ENCODE peak calls at places on chromosomes 11 and 22, in six cellular contexts. One of them, this sample, is unnamed.
A peak's percentile ranks its signal among the peaks of the same experiment; 100 is the strongest.

GRCh38 chr11:106152824-106153223 is 75.4 kb downstream of the AASDHPPT start:
- DNase-seq in brain pericyte: no peak
- DNase-seq in left cardiac atrium: no peak
- DNase-seq in OCI-LY7: no peak
- DNase-seq in LoVo: no peak
- DNase-seq in HT-29: no peak
- DNase-seq in this sample: no peak

GRCh38 chr22:46457502-46458488 is 79.6 kb downstream of the CELSR1 start:
- DNase-seq in brain pericyte: no peak
- DNase-seq in left cardiac atrium: no peak
- DNase-seq in OCI-LY7: no peak
- DNase-seq in LoVo: no peak
- DNase-seq in HT-29: no peak
- DNase-seq in this sample: no peak

GRCh38 chr11:70713988-70714665 is 315.8 kb downstream of the CTTN start:
- DNase-seq in brain pericyte: no peak
- DNase-seq in left cardiac atrium: no peak
- DNase-seq in OCI-LY7: no peak
- DNase-seq in LoVo: no peak
- DNase-seq in HT-29: no peak
- DNase-seq in this sample: no peak

GRCh38 chr11:1402776-1403620 is 13.3 kb downstream of the BRSK2 start:
- DNase-seq in brain pericyte: no peak
- DNase-seq in left cardiac atrium: peak; percentile 18
- DNase-seq in OCI-LY7: peak; percentile 9
- DNase-seq in LoVo: no peak
- DNase-seq in HT-29: no peak
- DNase-seq in this sample: no peak

GRCh38 chr22:31857247-31857646 is 87.1 kb upstream of the YWHAH start:
- DNase-seq in brain pericyte: no peak
- DNase-seq in left cardiac atrium: no peak
- DNase-seq in OCI-LY7: no peak
- DNase-seq in LoVo: no peak
- DNase-seq in HT-29: peak; percentile 77
- DNase-seq in this sample: no peak

GRCh38 chr11:70122490-70123198 is 44.5 kb downstream of the ANO1 start:
- DNase-seq in brain pericyte: no peak
- DNase-seq in left cardiac atrium: no peak
- DNase-seq in OCI-LY7: no peak
- DNase-seq in LoVo: no peak
- DNase-seq in HT-29: no peak
- DNase-seq in this sample: no peak

GRCh38 chr11:75689861-75690641 is 21.2 kb upstream of the MAP6 start:
- DNase-seq in brain pericyte: no peak
- DNase-seq in left cardiac atrium: no peak
- DNase-seq in OCI-LY7: no peak
- DNase-seq in LoVo: no peak
- DNase-seq in HT-29: no peak
- DNase-seq in this sample: no peak

GRCh38 chr11:23679041-23679440 is 817.8 kb upstream of the LUZP2 start:
- DNase-seq in brain pericyte: no peak
- DNase-seq in left cardiac atrium: no peak
- DNase-seq in OCI-LY7: no peak
- DNase-seq in LoVo: no peak
- DNase-seq in HT-29: no peak
- DNase-seq in this sample: no peak

GRCh38 chr22:27757928-27758525 is 43.5 kb downstream of the MN1 start:
- DNase-seq in brain pericyte: no peak
- DNase-seq in left cardiac atrium: no peak
- DNase-seq in OCI-LY7: no peak
- DNase-seq in LoVo: no peak
- DNase-seq in HT-29: no peak
- DNase-seq in this sample: no peak

GRCh38 chr11:119573858-119574257 is 150.9 kb upstream of the THY1 start:
- DNase-seq in brain pericyte: no peak
- DNase-seq in left cardiac atrium: no peak
- DNase-seq in OCI-LY7: peak; percentile 37
- DNase-seq in LoVo: no peak
- DNase-seq in HT-29: no peak
- DNase-seq in this sample: no peak

GRCh38 chr11:70933986-70934583 is 318.3 kb downstream of the SHANK2 start:
- DNase-seq in brain pericyte: no peak
- DNase-seq in left cardiac atrium: no peak
- DNase-seq in OCI-LY7: no peak
- DNase-seq in LoVo: no peak
- DNase-seq in HT-29: no peak
- DNase-seq in this sample: no peak

GRCh38 chr11:69982675-69983570 is 95.2 kb upstream of the ANO1 start:
- DNase-seq in brain pericyte: no peak
- DNase-seq in left cardiac atrium: no peak
- DNase-seq in OCI-LY7: no peak
- DNase-seq in LoVo: no peak
- DNase-seq in HT-29: no peak
- DNase-seq in this sample: no peak

GRCh38 chr22:19823638-19824196 is 31.0 kb downstream of the GNB1L start:
- DNase-seq in brain pericyte: no peak
- DNase-seq in left cardiac atrium: no peak
- DNase-seq in OCI-LY7: no peak
- DNase-seq in LoVo: no peak
- DNase-seq in HT-29: peak; percentile 50
- DNase-seq in this sample: no peak

GRCh38 chr22:38881464-38881871 is 9.5 kb upstream of the CBX6 start:
- DNase-seq in brain pericyte: no peak
- DNase-seq in left cardiac atrium: peak; percentile 61
- DNase-seq in OCI-LY7: no peak
- DNase-seq in LoVo: no peak
- DNase-seq in HT-29: no peak
- DNase-seq in this sample: no peak

GRCh38 chr22:42217019-42217751 is 53.3 kb downstream of the TCF20 start:
- DNase-seq in brain pericyte: no peak
- DNase-seq in left cardiac atrium: no peak
- DNase-seq in OCI-LY7: no peak
- DNase-seq in LoVo: no peak
- DNase-seq in HT-29: no peak
- DNase-seq in this sample: no peak

GRCh38 chr11:14449302-14449714 is 50.3 kb downstream of the COPB1 start:
- DNase-seq in brain pericyte: no peak
- DNase-seq in left cardiac atrium: no peak
- DNase-seq in OCI-LY7: no peak
- DNase-seq in LoVo: no peak
- DNase-seq in HT-29: no peak
- DNase-seq in this sample: no peak

GRCh38 chr11:74634537-74634936 is 42.2 kb downstream of the POLD3 start:
- DNase-seq in brain pericyte: no peak
- DNase-seq in left cardiac atrium: no peak
- DNase-seq in OCI-LY7: no peak
- DNase-seq in LoVo: peak; percentile 57
- DNase-seq in HT-29: peak; percentile 94
- DNase-seq in this sample: no peak

GRCh38 chr11:20131744-20132666 is 28.3 kb downstream of the DBX1 start:
- DNase-seq in brain pericyte: no peak
- DNase-seq in left cardiac atrium: peak; percentile 63
- DNase-seq in OCI-LY7: peak; percentile 17
- DNase-seq in LoVo: peak; percentile 47
- DNase-seq in HT-29: peak; percentile 63
- DNase-seq in this sample: no peak

GRCh38 chr22:39209756-39210155 is 35.0 kb downstream of the PDGFB start:
- DNase-seq in brain pericyte: no peak
- DNase-seq in left cardiac atrium: peak; percentile 7
- DNase-seq in OCI-LY7: no peak
- DNase-seq in LoVo: no peak
- DNase-seq in HT-29: no peak
- DNase-seq in this sample: no peak

GRCh38 chr11:111635706-111636045 is 33.4 kb downstream of the SIK2 start:
- DNase-seq in brain pericyte: peak; percentile 63
- DNase-seq in left cardiac atrium: peak; percentile 51
- DNase-seq in OCI-LY7: no peak
- DNase-seq in LoVo: no peak
- DNase-seq in HT-29: no peak
- DNase-seq in this sample: no peak

GRCh38 chr11:1896895-1897294 is 5.2 kb upstream of the PRR33 start:
- DNase-seq in brain pericyte: no peak
- DNase-seq in left cardiac atrium: no peak
- DNase-seq in OCI-LY7: no peak
- DNase-seq in LoVo: no peak
- DNase-seq in HT-29: no peak
- DNase-seq in this sample: no peak

GRCh38 chr11:128824199-128825049 is 42.7 kb downstream of the KCNJ1 start:
- DNase-seq in brain pericyte: no peak
- DNase-seq in left cardiac atrium: no peak
- DNase-seq in OCI-LY7: no peak
- DNase-seq in LoVo: no peak
- DNase-seq in HT-29: no peak
- DNase-seq in this sample: no peak

GRCh38 chr22:47175151-47175760 is 412.8 kb downstream of the TBC1D22A start:
- DNase-seq in brain pericyte: no peak
- DNase-seq in left cardiac atrium: no peak
- DNase-seq in OCI-LY7: no peak
- DNase-seq in LoVo: no peak
- DNase-seq in HT-29: no peak
- DNase-seq in this sample: no peak

GRCh38 chr22:17493384-17493981 is 69.8 kb upstream of the SLC25A18 start:
- DNase-seq in brain pericyte: no peak
- DNase-seq in left cardiac atrium: no peak
- DNase-seq in OCI-LY7: no peak
- DNase-seq in LoVo: no peak
- DNase-seq in HT-29: no peak
- DNase-seq in this sample: no peak

GRCh38 chr11:605286-606129 is 10.2 kb downstream of the IRF7 start:
- DNase-seq in brain pericyte: no peak
- DNase-seq in left cardiac atrium: no peak
- DNase-seq in OCI-LY7: no peak
- DNase-seq in LoVo: no peak
- DNase-seq in HT-29: peak; percentile 20
- DNase-seq in this sample: no peak

GRCh38 chr11:118608268-118609214 is 1.1 kb downstream of the PHLDB1 start:
- DNase-seq in brain pericyte: no peak
- DNase-seq in left cardiac atrium: peak; percentile 89
- DNase-seq in OCI-LY7: no peak
- DNase-seq in LoVo: peak; percentile 48
- DNase-seq in HT-29: peak; percentile 45
- DNase-seq in this sample: peak; percentile 91

GRCh38 chr11:104918113-104918824 is 20.0 kb upstream of the CASP12 start:
- DNase-seq in brain pericyte: no peak
- DNase-seq in left cardiac atrium: no peak
- DNase-seq in OCI-LY7: no peak
- DNase-seq in LoVo: peak; percentile 14
- DNase-seq in HT-29: no peak
- DNase-seq in this sample: no peak

GRCh38 chr11:87967459-87967858 is 207.8 kb downstream of the RAB38 start:
- DNase-seq in brain pericyte: no peak
- DNase-seq in left cardiac atrium: no peak
- DNase-seq in OCI-LY7: no peak
- DNase-seq in LoVo: no peak
- DNase-seq in HT-29: no peak
- DNase-seq in this sample: no peak

GRCh38 chr11:11251394-11251970 is 101.6 kb downstream of the CSNK2A3 start:
- DNase-seq in brain pericyte: no peak
- DNase-seq in left cardiac atrium: no peak
- DNase-seq in OCI-LY7: peak; percentile 53
- DNase-seq in LoVo: no peak
- DNase-seq in HT-29: no peak
- DNase-seq in this sample: no peak

GRCh38 chr11:16613401-16614381 is 124.8 kb upstream of the C11orf58 start:
- DNase-seq in brain pericyte: no peak
- DNase-seq in left cardiac atrium: peak; percentile 91
- DNase-seq in OCI-LY7: peak; percentile 64
- DNase-seq in LoVo: peak; percentile 75
- DNase-seq in HT-29: peak; percentile 92
- DNase-seq in this sample: peak; percentile 41

GRCh38 chr22:22877523-22878210 is 9.9 kb upstream of the IGLL5 start:
- DNase-seq in brain pericyte: no peak
- DNase-seq in left cardiac atrium: peak; percentile 51
- DNase-seq in OCI-LY7: peak; percentile 75
- DNase-seq in LoVo: peak; percentile 50
- DNase-seq in HT-29: peak; percentile 53
- DNase-seq in this sample: peak; percentile 63

GRCh38 chr11:35363246-35364100 is 55.9 kb downstream of the SLC1A2 start:
- DNase-seq in brain pericyte: no peak
- DNase-seq in left cardiac atrium: no peak
- DNase-seq in OCI-LY7: no peak
- DNase-seq in LoVo: no peak
- DNase-seq in HT-29: no peak
- DNase-seq in this sample: no peak

GRCh38 chr22:48902001-48902869 is 925.4 kb downstream of the BRD1 start:
- DNase-seq in brain pericyte: no peak
- DNase-seq in left cardiac atrium: no peak
- DNase-seq in OCI-LY7: no peak
- DNase-seq in LoVo: no peak
- DNase-seq in HT-29: no peak
- DNase-seq in this sample: no peak

GRCh38 chr11:71342116-71342515 is 89.7 kb upstream of the SHANK2 start:
- DNase-seq in brain pericyte: no peak
- DNase-seq in left cardiac atrium: no peak
- DNase-seq in OCI-LY7: no peak
- DNase-seq in LoVo: no peak
- DNase-seq in HT-29: no peak
- DNase-seq in this sample: no peak

GRCh38 chr11:117828641-117829368 is 4.3 kb upstream of the FXYD2 start:
- DNase-seq in brain pericyte: no peak
- DNase-seq in left cardiac atrium: peak; percentile 76
- DNase-seq in OCI-LY7: no peak
- DNase-seq in LoVo: no peak
- DNase-seq in HT-29: no peak
- DNase-seq in this sample: peak; percentile 78

GRCh38 chr11:131370090-131370751 is at the start of gene NTM:
- DNase-seq in brain pericyte: no peak
- DNase-seq in left cardiac atrium: peak; percentile 50
- DNase-seq in OCI-LY7: no peak
- DNase-seq in LoVo: no peak
- DNase-seq in HT-29: peak; percentile 28
- DNase-seq in this sample: no peak

GRCh38 chr22:48720662-48721393 is 1106.8 kb downstream of the BRD1 start:
- DNase-seq in brain pericyte: no peak
- DNase-seq in left cardiac atrium: no peak
- DNase-seq in OCI-LY7: no peak
- DNase-seq in LoVo: no peak
- DNase-seq in HT-29: no peak
- DNase-seq in this sample: peak; percentile 25

This sample was measured in CD8-positive, alpha-beta memory T cell.